ENCODE peak calls at places on chromosomes 13 and 19, in four cellular contexts. U is neural progenitor cell, L is sigmoid colon, J is fibroblast of the aortic adventitia. W is an unnamed sample.

GRCh38 chr19:43618921-43619261 is 538 bp downstream of the ZNF428 start:
- DNase-seq in L (no peak), J (peak), U (no peak), W (peak)

GRCh38 chr19:17404621-17405249 is 695 bp downstream of the BST2 start:
- DNase-seq in U (no peak), L (no peak), J (no peak), W (no peak)

GRCh38 chr13:45747071-45747470 is 45.0 kb downstream of the CBY2 start:
- DNase-seq in U (no peak), L (no peak), J (no peak), W (no peak)

GRCh38 chr19:6484831-6485230 is 3.2 kb upstream of the DENND1C start:
- DNase-seq in L (no peak), U (no peak), J (no peak), W (no peak)

GRCh38 chr13:96527497-96527896 is 437.6 kb downstream of the HS6ST3 start:
- DNase-seq in L (no peak), U (no peak), J (no peak), W (no peak)

GRCh38 chr13:80338781-80339577 is 1.9 kb downstream of the SPRY2 start:
- DNase-seq in U (peak), J (peak), L (peak), W (peak)

GRCh38 chr19:16496613-16496983 is 404 bp downstream of the C19orf44 start:
- DNase-seq in U (no peak), L (peak), J (peak), W (peak)

GRCh38 chr19:11483176-11484111 is 2.6 kb upstream of the ELAVL3 start:
- DNase-seq in L (no peak), U (no peak), J (no peak), W (no peak)

GRCh38 chr19:8429044-8429443 is 15.7 kb upstream of the HNRNPM start:
- DNase-seq in L (no peak), U (no peak), J (no peak), W (no peak)

GRCh38 chr19:19259741-19260140 is 13.4 kb downstream of the TM6SF2 start:
- DNase-seq in J (no peak), L (no peak), U (peak), W (peak)

GRCh38 chr13:75637101-75637774 is 1.1 kb downstream of the LMO7 start:
- DNase-seq in U (no peak), L (no peak), J (no peak), W (peak)

GRCh38 chr19:15091918-15092753 is 10.1 kb downstream of the OR1I1 start:
- DNase-seq in J (peak), U (peak), L (peak), W (no peak)

GRCh38 chr13:50685491-50685890 is 158.0 kb downstream of the DLEU7 start:
- DNase-seq in J (peak), U (peak), L (peak), W (peak)

GRCh38 chr19:47240561-47240960 is 9.6 kb upstream of the BBC3 start:
- DNase-seq in U (no peak), L (no peak), J (no peak), W (no peak)

GRCh38 chr19:47243364-47243775 is 12.4 kb upstream of the BBC3 start:
- DNase-seq in J (peak), L (no peak), U (no peak), W (no peak)

GRCh38 chr19:47240996-47241918 is 10.3 kb upstream of the BBC3 start:
- DNase-seq in J (peak), L (peak), U (peak), W (peak)

GRCh38 chr19:47243776-47244547 is 12.4 kb upstream of the CCDC9 start:
- DNase-seq in J (peak), L (peak), U (peak), W (peak)

DNA sequence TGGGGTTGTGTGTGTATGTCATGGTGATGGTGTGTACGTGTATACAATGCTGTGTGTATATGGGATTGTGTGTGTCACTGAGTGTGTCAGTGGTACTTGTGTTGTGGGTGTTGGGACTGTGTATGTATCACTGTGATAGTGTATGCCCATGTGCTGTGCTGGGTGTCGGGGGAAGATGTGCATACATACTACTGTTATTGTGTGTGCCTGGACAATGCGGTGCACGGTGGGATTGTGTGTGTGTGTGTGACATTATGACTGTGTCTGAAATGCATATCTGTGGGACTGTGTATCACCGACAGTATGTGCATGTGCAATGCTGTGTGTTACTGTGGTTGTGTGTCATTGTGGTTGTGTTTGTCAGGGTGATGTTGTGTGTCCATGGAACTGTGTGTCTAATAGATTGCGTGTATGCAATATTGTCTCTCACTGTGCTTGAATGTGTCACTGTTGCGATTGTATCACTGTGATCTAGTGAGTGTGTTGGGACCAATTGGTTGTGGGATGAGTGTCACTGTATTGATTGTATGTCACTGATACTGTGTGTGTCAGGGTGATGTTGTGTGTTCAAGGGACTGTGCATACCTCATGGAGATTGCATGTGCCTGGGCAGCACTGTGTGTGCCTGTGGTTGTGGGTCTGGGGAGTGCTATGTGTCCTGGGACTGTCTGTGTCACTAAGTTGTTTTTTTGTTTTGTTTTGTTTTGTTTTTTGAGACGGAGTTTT is 11.1 kb upstream of the BBC3 start:
- DNase-seq in J (no peak), L (no peak), U (no peak), W (no peak)
- H3K4me3 ChIP-seq in J (no peak), L (no peak), U (no peak), W (no peak)

GRCh38 chr19:37959665-37960114 is 52.7 kb downstream of the SIPA1L3 start:
- DNase-seq in L (no peak), U (no peak), J (no peak), W (no peak)
- H3K4me3 ChIP-seq in L (no peak), U (no peak), J (no peak), W (no peak)

DNA sequence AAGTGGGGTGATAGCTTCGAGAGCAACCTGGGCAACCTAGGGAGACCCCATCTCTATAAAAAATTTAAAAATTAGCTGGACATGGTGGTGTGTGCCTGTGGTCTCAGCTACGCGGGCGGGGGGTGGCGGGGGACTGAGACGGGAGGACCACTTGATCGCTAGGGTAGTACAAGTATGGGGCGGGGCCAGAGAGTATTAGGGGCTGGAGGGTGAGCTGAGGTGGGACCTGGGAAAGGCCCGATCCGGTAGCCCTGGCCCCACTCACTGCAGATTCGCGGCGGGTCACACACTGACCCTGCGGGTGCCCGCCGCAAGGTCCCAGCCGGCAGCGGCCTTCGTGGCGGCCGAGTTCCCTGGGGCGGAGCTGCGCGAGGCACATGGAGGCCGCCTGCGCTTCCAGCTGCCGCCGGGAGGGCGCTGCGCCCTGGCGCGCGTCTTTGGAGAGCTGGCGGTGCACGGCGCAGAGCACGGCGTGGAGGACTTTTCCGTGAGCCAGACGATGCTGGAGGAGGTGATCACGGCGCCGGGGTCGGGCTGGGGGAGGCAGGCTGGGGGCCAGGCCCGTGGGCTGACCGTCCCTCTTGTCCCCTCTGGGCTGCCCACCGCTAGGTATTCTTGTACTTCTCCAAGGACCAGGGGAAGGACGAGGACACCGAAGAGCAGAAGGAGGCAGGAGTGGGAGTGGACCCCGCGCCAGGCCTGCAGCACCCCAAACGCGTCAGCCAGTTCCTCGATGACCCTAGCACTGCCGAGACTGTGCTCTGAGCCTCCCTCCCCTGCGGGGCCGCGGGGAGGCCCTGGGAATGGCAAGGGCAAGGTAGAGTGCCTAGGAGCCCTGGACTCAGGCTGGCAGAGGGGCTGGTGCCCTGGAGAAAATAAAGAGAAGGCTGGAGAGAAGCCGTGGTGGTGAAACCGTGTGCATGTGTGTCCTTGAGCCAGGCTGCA is 2.0 kb upstream of the ARHGAP45 start:
- DNase-seq in U (peak), J (peak), L (no peak), W (peak)
- H3K4me3 ChIP-seq in U (no peak), J (no peak), L (no peak), W (no peak)

GRCh38 chr13:27353166-27353583 is 71.2 kb upstream of the GTF3A start:
- DNase-seq in J (peak), U (no peak), L (no peak), W (no peak)

GRCh38 chr13:27353653-27354052 is 70.8 kb upstream of the GTF3A start:
- DNase-seq in J (no peak), U (no peak), L (no peak), W (no peak)

GRCh38 chr13:27355894-27356293 is 68.5 kb upstream of the GTF3A start:
- DNase-seq in J (no peak), L (no peak), U (peak), W (no peak)

GRCh38 chr13:27354379-27354778 is 70.0 kb upstream of the GTF3A start:
- DNase-seq in U (no peak), J (peak), L (no peak), W (no peak)

DNA sequence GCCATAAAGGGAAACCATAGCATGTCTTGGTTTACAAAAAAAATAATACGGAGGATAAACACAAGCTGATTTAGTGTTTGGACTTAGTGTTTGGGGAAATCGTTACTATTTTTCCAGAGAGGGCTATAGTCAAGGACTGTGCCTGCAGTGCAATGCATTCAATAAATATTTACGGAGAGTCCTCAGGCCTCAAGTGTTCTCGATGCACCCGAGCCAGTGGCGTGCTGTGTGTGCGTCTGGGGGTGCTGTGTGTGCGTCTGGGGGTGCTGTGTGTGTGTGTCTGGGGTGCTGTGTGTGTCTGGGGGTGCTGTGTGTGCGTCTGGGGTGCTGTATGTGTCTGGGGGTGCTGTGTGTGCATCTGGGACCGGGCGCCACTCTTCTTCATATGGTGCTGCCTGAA is 71.7 kb upstream of the GTF3A start:
- DNase-seq in J (no peak), U (no peak), L (no peak), W (no peak)
- H3K4me3 ChIP-seq in J (no peak), U (no peak), L (peak), W (no peak)

GRCh38 chr19:55641376-55642152 is 762 bp downstream of the ZNF580 start:
- DNase-seq in L (peak), U (peak), J (peak), W (no peak)
- H3K4me3 ChIP-seq in L (peak), U (peak), J (peak), W (peak)

GRCh38 chr19:58009666-58010301 is 7.2 kb upstream of the ZNF606 start:
- DNase-seq in L (peak), J (peak), U (peak), W (peak)
- H3K4me3 ChIP-seq in L (peak), J (peak), U (peak), W (no peak)

GRCh38 chr19:13764821-13765394 is 586 bp downstream of the MRI1 start:
- DNase-seq in L (no peak), U (peak), J (no peak), W (no peak)
- H3K4me3 ChIP-seq in L (peak), U (peak), J (peak), W (peak)

GRCh38 chr13:20159646-20160345 is 1.1 kb downstream of the GJA3 start:
- DNase-seq in L (no peak), U (peak), J (no peak), W (no peak)
- H3K4me3 ChIP-seq in L (peak), U (peak), J (peak), W (peak)

DNA sequence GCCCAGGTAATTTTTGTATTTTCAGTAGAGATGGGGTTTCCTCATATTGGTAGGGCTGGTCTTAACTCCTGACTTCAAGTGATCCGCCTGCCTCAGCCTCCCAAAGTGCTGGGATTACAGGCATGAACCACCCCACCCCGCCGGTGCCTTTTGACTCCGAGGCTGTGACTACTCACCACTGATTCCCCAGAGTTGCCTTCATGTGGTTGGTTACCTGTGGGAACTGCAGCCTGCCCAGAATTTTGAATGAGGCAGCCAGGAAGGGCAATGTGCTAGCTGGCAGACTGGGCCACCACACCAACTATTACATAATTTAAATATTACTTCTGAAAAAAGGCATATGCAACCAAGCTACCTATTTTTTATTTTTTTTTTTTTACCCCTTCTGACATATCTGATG is 42.8 kb downstream of the N4BP2L2 start:
- DNase-seq in U (no peak), L (no peak), J (no peak), W (no peak)
- H3K4me3 ChIP-seq in U (no peak), L (no peak), J (no peak), W (no peak)

GRCh38 chr19:55611983-55612645 is 6.7 kb downstream of the ZNF865 start:
- DNase-seq in L (no peak), J (no peak), U (no peak), W (no peak)
- H3K4me3 ChIP-seq in L (no peak), J (no peak), U (no peak), W (no peak)